ENCODE peak calls at places on chromosomes 7 and 10, in four cellular contexts. U, Y, N and O are unnamed samples.

GRCh38 chr7:140670343-140670935 is 2.3 kb upstream of the ADCK2 start:
- DNase-seq in N (no peak), Y (no peak), U (peak), O (no peak)

GRCh38 chr10:70607936-70608335 is 5.4 kb upstream of the PRF1 start:
- DNase-seq in Y (no peak), N (no peak), U (no peak), O (no peak)

GRCh38 chr10:90742189-90742588 is 115.7 kb downstream of the HTR7 start:
- DNase-seq in U (no peak), Y (no peak), N (no peak), O (no peak)

GRCh38 chr7:114508096-114508495 is 93.5 kb downstream of the FOXP2 start:
- DNase-seq in U (no peak), N (no peak), Y (no peak), O (no peak)

GRCh38 chr10:101566333-101567164 is 21.5 kb downstream of the POLL start:
- DNase-seq in Y (no peak), N (no peak), U (peak), O (no peak)

GRCh38 chr10:17348111-17349008 is 106.0 kb downstream of the ST8SIA6 start:
- DNase-seq in N (no peak), Y (peak), U (peak), O (no peak)

GRCh38 chr7:72152171-72153131 is 259.7 kb downstream of the CALN1 start:
- DNase-seq in U (no peak), N (peak), Y (no peak), O (no peak)

GRCh38 chr10:6891924-6892323 is 311.8 kb upstream of the PRKCQ start:
- DNase-seq in N (no peak), Y (no peak), U (no peak), O (no peak)

GRCh38 chr10:15715619-15716227 is 4.0 kb downstream of the ITGA8 start:
- DNase-seq in Y (no peak), U (peak), N (no peak), O (no peak)

GRCh38 chr7:123432601-123433000 is 101.8 kb downstream of the IQUB start:
- DNase-seq in N (no peak), U (no peak), Y (no peak), O (no peak)

GRCh38 chr10:47043928-47044544 is 132.8 kb downstream of the PTPN20 start:
- DNase-seq in Y (no peak), N (no peak), U (no peak), O (no peak)

GRCh38 chr7:27576360-27576944 is 86.2 kb downstream of the HIBADH start:
- DNase-seq in U (peak), N (peak), Y (peak), O (no peak)

GRCh38 chr10:71835671-71836593 is 15.1 kb downstream of the PSAP start:
- DNase-seq in Y (no peak), N (peak), U (no peak), O (peak)

GRCh38 chr7:130269318-130269694 is 2.6 kb downstream of the CPA2 start:
- DNase-seq in Y (no peak), U (no peak), N (no peak), O (no peak)

GRCh38 chr10:89852872-89853271 is 151.5 kb downstream of the KIF20B start:
- DNase-seq in N (no peak), U (no peak), Y (no peak), O (no peak)

GRCh38 chr10:124279298-124279697 is 139.4 kb downstream of the OAT start:
- DNase-seq in Y (no peak), U (no peak), N (no peak), O (no peak)

GRCh38 chr10:68826764-68827591 is at the start of gene STOX1:
- DNase-seq in U (peak), Y (peak), N (peak), O (no peak)

GRCh38 chr7:111763221-111763791 is 201.0 kb upstream of the IMMP2L start:
- DNase-seq in U (peak), N (peak), Y (peak), O (no peak)

GRCh38 chr10:92969151-92969550 is 91.4 kb upstream of the CYP26C1 start:
- DNase-seq in Y (no peak), U (no peak), N (no peak), O (no peak)

GRCh38 chr10:125747417-125747816 is 27.9 kb downstream of the EDRF1 start:
- DNase-seq in Y (no peak), U (no peak), N (no peak), O (no peak)

GRCh38 chr10:133109736-133110532 is 22.2 kb downstream of the ADGRA1 start:
- DNase-seq in U (no peak), N (no peak), Y (no peak), O (no peak)

GRCh38 chr10:14240253-14241189 is 90.2 kb downstream of the FRMD4A start:
- DNase-seq in N (no peak), U (no peak), Y (no peak), O (no peak)

GRCh38 chr7:70040971-70041766 is 442.9 kb downstream of the AUTS2 start:
- DNase-seq in Y (peak), U (peak), N (no peak), O (no peak)

GRCh38 chr7:104267701-104268368 is 60.0 kb upstream of the ORC5 start:
- DNase-seq in U (no peak), N (peak), Y (peak), O (no peak)

GRCh38 chr10:119713744-119714483 is 11.9 kb upstream of the INPP5F start:
- DNase-seq in N (no peak), U (no peak), Y (no peak), O (no peak)

GRCh38 chr7:26180792-26181198 is 19.8 kb downstream of the HNRNPA2B1 start:
- DNase-seq in Y (no peak), N (no peak), U (peak), O (no peak)
- TF ChIP-seq CHD4 in Y (no peak), N (no peak), U (no peak), O (no peak)

DNA sequence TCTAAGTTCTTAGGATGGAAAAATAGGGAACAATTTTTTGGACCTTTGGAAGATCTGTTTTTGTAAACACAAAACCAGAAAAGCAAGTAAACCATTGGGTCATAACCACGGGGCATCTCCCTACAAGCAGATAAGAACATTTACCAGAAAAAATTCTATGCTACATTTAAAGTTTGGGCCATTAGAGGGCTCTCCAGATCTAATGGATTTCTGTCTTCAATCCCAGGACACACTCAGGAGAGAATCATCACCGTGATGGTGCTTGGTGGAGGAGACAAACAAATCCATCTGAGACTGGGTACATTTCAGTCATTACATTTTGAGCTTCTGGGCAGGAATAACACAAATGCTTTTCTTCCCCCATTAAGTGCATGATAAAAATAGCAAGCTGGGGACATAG is 178.4 kb upstream of the TARP start:
- DNase-seq in Y (peak), N (peak), U (peak), O (no peak)
- TF ChIP-seq CTCF in Y (peak), N (peak), U (no peak), O (no peak)

GRCh38 chr7:45456747-45457146 is 117.4 kb upstream of the ADCY1 start:
- DNase-seq in U (no peak), Y (no peak), N (no peak), O (no peak)
- TF ChIP-seq CHD2 in U (no peak), Y (no peak), N (no peak), O (no peak)

DNA sequence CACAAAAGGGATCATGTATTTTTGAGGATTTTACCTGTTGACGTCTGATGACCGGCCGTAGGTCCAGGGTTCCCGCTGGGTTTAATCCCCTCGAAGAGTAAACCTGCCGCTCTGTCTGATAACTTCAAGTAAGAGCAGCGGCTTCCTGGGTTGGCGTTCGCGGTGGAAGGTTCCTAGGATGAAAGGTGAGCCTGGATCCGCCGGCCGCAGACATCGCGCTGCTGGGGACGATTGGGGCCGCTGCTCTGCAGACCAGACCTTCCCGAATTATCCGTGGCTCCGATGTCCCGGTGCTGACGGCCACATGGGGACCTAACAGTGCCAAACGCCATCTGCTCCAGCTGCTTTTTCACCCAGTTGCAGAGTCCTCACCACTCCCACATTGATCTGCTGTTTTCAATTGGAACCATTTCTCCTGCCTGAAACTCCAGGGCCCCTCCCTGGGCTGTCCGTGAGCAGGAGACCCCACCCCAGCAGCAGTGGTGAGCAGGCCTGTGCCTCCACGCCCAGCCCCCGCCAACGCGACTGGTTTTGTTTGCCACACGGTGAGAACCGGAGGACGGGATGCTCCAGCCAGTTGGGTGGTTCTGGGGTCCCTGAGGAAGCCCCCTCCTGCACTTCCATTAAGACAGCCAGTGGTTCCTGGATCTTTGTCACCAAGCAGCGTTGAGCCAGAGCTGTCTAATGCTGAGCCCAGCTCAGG is 12.2 kb upstream of the AP5Z1 start:
- DNase-seq in Y (no peak), U (no peak), N (no peak), O (no peak)
- TF ChIP-seq CHD4 in Y (no peak), U (no peak), N (no peak), O (no peak)

GRCh38 chr7:93861325-93861949 is 29.1 kb downstream of the TFPI2 start:
- DNase-seq in N (no peak), Y (no peak), U (no peak), O (no peak)
- TF ChIP-seq CTCF in N (no peak), Y (peak), U (no peak), O (no peak)

GRCh38 chr7:49294611-49295010 is 370.3 kb downstream of the CDC14C start:
- DNase-seq in U (no peak), Y (no peak), N (no peak), O (no peak)
- TF ChIP-seq CHD2 in U (no peak), Y (no peak), N (no peak), O (no peak)